ENCODE peak calls at places on chromosomes 11 and 22, in six cellular contexts. One of them, this sample, is unnamed.

GRCh38 chr11:334264-335033 is 13.8 kb upstream of the IFITM3 start:
- DNase-seq in fibroblast of lung: no peak
- DNase-seq in mucosa of descending colon: peak; percentile 12
- DNase-seq in suprapubic skin: no peak
- DNase-seq in AG10803: no peak
- DNase-seq in HEK293T: no peak
- DNase-seq in this sample: no peak

GRCh38 chr22:46830001-46830715 is 67.7 kb downstream of the TBC1D22A start:
- DNase-seq in mucosa of descending colon: no peak
- DNase-seq in HEK293T: no peak
- DNase-seq in fibroblast of lung: peak; percentile 46
- DNase-seq in AG10803: peak; percentile 73
- DNase-seq in suprapubic skin: no peak
- DNase-seq in this sample: no peak

GRCh38 chr11:78838417-78838816 is 263.8 kb upstream of the NARS2 start:
- DNase-seq in suprapubic skin: no peak
- DNase-seq in AG10803: no peak
- DNase-seq in mucosa of descending colon: no peak
- DNase-seq in HEK293T: no peak
- DNase-seq in fibroblast of lung: peak; percentile 24
- DNase-seq in this sample: no peak

GRCh38 chr11:44566559-44566949 is 1.1 kb downstream of the CD82 start:
- DNase-seq in mucosa of descending colon: no peak
- DNase-seq in fibroblast of lung: no peak
- DNase-seq in suprapubic skin: no peak
- DNase-seq in HEK293T: no peak
- DNase-seq in AG10803: no peak
- DNase-seq in this sample: no peak

GRCh38 chr11:61102667-61103491 is 590 bp downstream of the CD5 start:
- DNase-seq in suprapubic skin: no peak
- DNase-seq in mucosa of descending colon: no peak
- DNase-seq in fibroblast of lung: no peak
- DNase-seq in HEK293T: no peak
- DNase-seq in AG10803: no peak
- DNase-seq in this sample: no peak

GRCh38 chr11:8066036-8066910 is 14.7 kb upstream of the TUB start:
- DNase-seq in suprapubic skin: no peak
- DNase-seq in mucosa of descending colon: no peak
- DNase-seq in HEK293T: no peak
- DNase-seq in fibroblast of lung: no peak
- DNase-seq in AG10803: no peak
- DNase-seq in this sample: no peak

GRCh38 chr11:26621147-26621546 is 49.1 kb upstream of the MUC15 start:
- DNase-seq in suprapubic skin: no peak
- DNase-seq in HEK293T: no peak
- DNase-seq in fibroblast of lung: peak; percentile 76
- DNase-seq in AG10803: peak; percentile 86
- DNase-seq in mucosa of descending colon: no peak
- DNase-seq in this sample: no peak

GRCh38 chr11:6175440-6175839 is 5.3 kb upstream of the OR52B2 start:
- DNase-seq in HEK293T: no peak
- DNase-seq in AG10803: no peak
- DNase-seq in mucosa of descending colon: no peak
- DNase-seq in suprapubic skin: no peak
- DNase-seq in fibroblast of lung: no peak
- DNase-seq in this sample: no peak

GRCh38 chr11:73784080-73784634 is 3.5 kb upstream of the MRPL48 start:
- DNase-seq in suprapubic skin: no peak
- DNase-seq in HEK293T: no peak
- DNase-seq in fibroblast of lung: peak; percentile 73
- DNase-seq in mucosa of descending colon: no peak
- DNase-seq in AG10803: peak; percentile 68
- DNase-seq in this sample: no peak

GRCh38 chr11:45073575-45074225 is 72.7 kb upstream of the PRDM11 start:
- DNase-seq in HEK293T: no peak
- DNase-seq in fibroblast of lung: no peak
- DNase-seq in AG10803: no peak
- DNase-seq in suprapubic skin: no peak
- DNase-seq in mucosa of descending colon: no peak
- DNase-seq in this sample: no peak

GRCh38 chr11:2303627-2304155 is 1.9 kb downstream of the TSPAN32 start:
- DNase-seq in HEK293T: no peak
- DNase-seq in suprapubic skin: no peak
- DNase-seq in fibroblast of lung: no peak
- DNase-seq in AG10803: no peak
- DNase-seq in mucosa of descending colon: no peak
- DNase-seq in this sample: no peak

GRCh38 chr11:107576497-107577086 is 11.1 kb upstream of the ALKBH8 start:
- DNase-seq in HEK293T: peak; percentile 54
- DNase-seq in fibroblast of lung: peak; percentile 65
- DNase-seq in AG10803: peak; percentile 56
- DNase-seq in mucosa of descending colon: no peak
- DNase-seq in suprapubic skin: no peak
- DNase-seq in this sample: peak; percentile 59

GRCh38 chr22:32700186-32700882 is 101.2 kb upstream of the TIMP3 start:
- DNase-seq in suprapubic skin: no peak
- DNase-seq in fibroblast of lung: peak; percentile 65
- DNase-seq in HEK293T: no peak
- DNase-seq in mucosa of descending colon: no peak
- DNase-seq in AG10803: peak; percentile 73
- DNase-seq in this sample: no peak

GRCh38 chr22:18085188-18085587 is 7.4 kb downstream of the PEX26 start:
- DNase-seq in AG10803: no peak
- DNase-seq in fibroblast of lung: peak; percentile 26
- DNase-seq in HEK293T: no peak
- DNase-seq in suprapubic skin: no peak
- DNase-seq in mucosa of descending colon: peak; percentile 76
- DNase-seq in this sample: no peak

GRCh38 chr11:118625976-118626375 is 18.6 kb downstream of the PHLDB1 start:
- DNase-seq in mucosa of descending colon: peak; percentile 22
- DNase-seq in AG10803: no peak
- DNase-seq in HEK293T: no peak
- DNase-seq in suprapubic skin: no peak
- DNase-seq in fibroblast of lung: no peak
- DNase-seq in this sample: no peak

GRCh38 chr11:68120212-68121066 is 749 bp downstream of the CHKA start:
- DNase-seq in HEK293T: peak; percentile 39
- DNase-seq in AG10803: peak; percentile 31
- DNase-seq in mucosa of descending colon: peak; percentile 75
- DNase-seq in fibroblast of lung: peak; percentile 18
- DNase-seq in suprapubic skin: peak; percentile 88
- DNase-seq in this sample: peak; percentile 74

GRCh38 chr11:11347583-11347982 is 5.5 kb downstream of the CSNK2A3 start:
- DNase-seq in suprapubic skin: no peak
- DNase-seq in HEK293T: no peak
- DNase-seq in fibroblast of lung: no peak
- DNase-seq in AG10803: no peak
- DNase-seq in mucosa of descending colon: no peak
- DNase-seq in this sample: no peak

GRCh38 chr11:65780770-65781151 is at the start of gene AP5B1:
- DNase-seq in mucosa of descending colon: peak; percentile 89
- DNase-seq in HEK293T: peak; percentile 68
- DNase-seq in fibroblast of lung: peak; percentile 33
- DNase-seq in suprapubic skin: peak; percentile 82
- DNase-seq in AG10803: peak; percentile 49
- DNase-seq in this sample: peak; percentile 68

GRCh38 chr11:130533871-130534270 is 85.4 kb downstream of the ADAMTS15 start:
- DNase-seq in mucosa of descending colon: no peak
- DNase-seq in HEK293T: no peak
- DNase-seq in AG10803: no peak
- DNase-seq in suprapubic skin: no peak
- DNase-seq in fibroblast of lung: no peak
- DNase-seq in this sample: no peak

GRCh38 chr11:29119116-29119515 is 897.7 kb downstream of the KCNA4 start:
- DNase-seq in mucosa of descending colon: no peak
- DNase-seq in AG10803: no peak
- DNase-seq in fibroblast of lung: peak; percentile 32
- DNase-seq in suprapubic skin: no peak
- DNase-seq in HEK293T: no peak
- DNase-seq in this sample: no peak

GRCh38 chr22:21457023-21457787 is 10.0 kb upstream of the TMEM191C start:
- DNase-seq in AG10803: no peak
- DNase-seq in HEK293T: no peak
- DNase-seq in mucosa of descending colon: peak; percentile 20
- DNase-seq in suprapubic skin: peak; percentile 44
- DNase-seq in fibroblast of lung: peak; percentile 15
- DNase-seq in this sample: no peak

GRCh38 chr11:6817668-6818067 is 18.2 kb upstream of the OR6A2 start:
- DNase-seq in mucosa of descending colon: no peak
- DNase-seq in HEK293T: no peak
- DNase-seq in suprapubic skin: no peak
- DNase-seq in AG10803: no peak
- DNase-seq in fibroblast of lung: no peak
- DNase-seq in this sample: no peak

GRCh38 chr11:114685097-114685496 is 6.8 kb downstream of the NXPE2 start:
- DNase-seq in HEK293T: no peak
- DNase-seq in AG10803: no peak
- DNase-seq in mucosa of descending colon: no peak
- DNase-seq in suprapubic skin: no peak
- DNase-seq in fibroblast of lung: no peak
- DNase-seq in this sample: no peak

GRCh38 chr22:43263645-43264514 is 76.9 kb upstream of the TTLL12 start:
- DNase-seq in HEK293T: peak; percentile 68
- DNase-seq in AG10803: peak; percentile 48
- DNase-seq in suprapubic skin: no peak
- DNase-seq in fibroblast of lung: peak; percentile 73
- DNase-seq in mucosa of descending colon: peak; percentile 67
- DNase-seq in this sample: no peak

GRCh38 chr11:72741849-72742521 is 10.2 kb downstream of the ARAP1 start:
- DNase-seq in suprapubic skin: no peak
- DNase-seq in HEK293T: no peak
- DNase-seq in AG10803: no peak
- DNase-seq in mucosa of descending colon: no peak
- DNase-seq in fibroblast of lung: no peak
- DNase-seq in this sample: no peak

GRCh38 chr11:82398300-82398815 is 335.3 kb downstream of the FAM181B start:
- DNase-seq in HEK293T: no peak
- DNase-seq in suprapubic skin: no peak
- DNase-seq in AG10803: no peak
- DNase-seq in fibroblast of lung: no peak
- DNase-seq in mucosa of descending colon: no peak
- DNase-seq in this sample: no peak

GRCh38 chr22:40040927-40041326 is 46.2 kb downstream of the FAM83F start:
- DNase-seq in fibroblast of lung: peak; percentile 79
- DNase-seq in suprapubic skin: no peak
- DNase-seq in HEK293T: no peak
- DNase-seq in mucosa of descending colon: no peak
- DNase-seq in AG10803: peak; percentile 17
- DNase-seq in this sample: no peak

GRCh38 chr11:68525930-68526329 is 65.4 kb downstream of the PPP6R3 start:
- DNase-seq in AG10803: peak; percentile 38
- DNase-seq in HEK293T: no peak
- DNase-seq in suprapubic skin: no peak
- DNase-seq in fibroblast of lung: no peak
- DNase-seq in mucosa of descending colon: no peak
- DNase-seq in this sample: no peak

GRCh38 chr11:125342281-125342980 is 153.6 kb downstream of the FEZ1 start:
- DNase-seq in suprapubic skin: no peak
- DNase-seq in HEK293T: no peak
- DNase-seq in mucosa of descending colon: no peak
- DNase-seq in fibroblast of lung: no peak
- DNase-seq in AG10803: no peak
- DNase-seq in this sample: peak; percentile 34

GRCh38 chr11:73334244-73335203 is 26.4 kb downstream of the ARHGEF17 start:
- DNase-seq in suprapubic skin: peak; percentile 85
- DNase-seq in HEK293T: no peak
- DNase-seq in AG10803: peak; percentile 79
- DNase-seq in fibroblast of lung: peak; percentile 89
- DNase-seq in mucosa of descending colon: peak; percentile 67
- DNase-seq in this sample: peak; percentile 38

GRCh38 chr22:41919357-41920224 is 4.7 kb upstream of the SHISA8 start:
- DNase-seq in HEK293T: no peak
- DNase-seq in mucosa of descending colon: peak; percentile 84
- DNase-seq in fibroblast of lung: no peak
- DNase-seq in AG10803: peak; percentile 42
- DNase-seq in suprapubic skin: no peak
- DNase-seq in this sample: peak; percentile 90

GRCh38 chr22:48492371-48493320 is 1335.0 kb downstream of the BRD1 start:
- DNase-seq in suprapubic skin: no peak
- DNase-seq in HEK293T: peak; percentile 49
- DNase-seq in AG10803: peak; percentile 84
- DNase-seq in mucosa of descending colon: peak; percentile 71
- DNase-seq in fibroblast of lung: peak; percentile 78
- DNase-seq in this sample: peak; percentile 70

GRCh38 chr11:95301497-95301896 is 70.5 kb upstream of the SESN3 start:
- DNase-seq in HEK293T: no peak
- DNase-seq in AG10803: peak; percentile 3
- DNase-seq in mucosa of descending colon: no peak
- DNase-seq in suprapubic skin: no peak
- DNase-seq in fibroblast of lung: no peak
- DNase-seq in this sample: no peak

GRCh38 chr11:75716659-75717058 is 979 bp upstream of the MOGAT2 start:
- DNase-seq in HEK293T: no peak
- DNase-seq in mucosa of descending colon: no peak
- DNase-seq in fibroblast of lung: no peak
- DNase-seq in suprapubic skin: no peak
- DNase-seq in AG10803: no peak
- DNase-seq in this sample: no peak

GRCh38 chr22:23218867-23219251 is 38.5 kb downstream of the BCR start:
- DNase-seq in suprapubic skin: no peak
- DNase-seq in HEK293T: peak; percentile 58
- DNase-seq in AG10803: peak; percentile 36
- DNase-seq in mucosa of descending colon: peak; percentile 69
- DNase-seq in fibroblast of lung: peak; percentile 77
- DNase-seq in this sample: peak; percentile 78